ENCODE peak calls at places on chromosome 6, in eight cellular contexts. One of them, this sample, is unnamed.

GRCh38 chr6:352896-353470 is 38.6 kb upstream of the IRF4 start:
- DNase-seq in Karpas-422: no peak
- DNase-seq in H9: no peak
- DNase-seq in endothelial cell of umbilical vein: no peak
- DNase-seq in mammary epithelial cell: no peak
- DNase-seq in astrocyte: no peak
- DNase-seq in HepG2: no peak
- DNase-seq in fibroblast of lung: no peak
- DNase-seq in this sample: peak; percentile 34

GRCh38 chr6:49565855-49566254 is 15.4 kb downstream of the C6orf141 start:
- DNase-seq in H9: no peak
- DNase-seq in fibroblast of lung: peak; percentile 37
- DNase-seq in Karpas-422: no peak
- DNase-seq in HepG2: peak; percentile 46
- DNase-seq in mammary epithelial cell: no peak
- DNase-seq in endothelial cell of umbilical vein: peak; percentile 97
- DNase-seq in astrocyte: no peak
- DNase-seq in this sample: no peak

GRCh38 chr6:21859193-21859735 is 265.7 kb downstream of the SOX4 start:
- DNase-seq in Karpas-422: no peak
- DNase-seq in HepG2: no peak
- DNase-seq in H9: no peak
- DNase-seq in fibroblast of lung: no peak
- DNase-seq in endothelial cell of umbilical vein: no peak
- DNase-seq in mammary epithelial cell: no peak
- DNase-seq in astrocyte: no peak
- DNase-seq in this sample: no peak

GRCh38 chr6:19569563-19569962 is 267.6 kb upstream of the ID4 start:
- DNase-seq in fibroblast of lung: no peak
- DNase-seq in Karpas-422: no peak
- DNase-seq in H9: no peak
- DNase-seq in astrocyte: no peak
- DNase-seq in endothelial cell of umbilical vein: no peak
- DNase-seq in mammary epithelial cell: peak; percentile 49
- DNase-seq in HepG2: no peak
- DNase-seq in this sample: no peak

GRCh38 chr6:168121308-168121665 is 42.3 kb upstream of the FRMD1 start:
- DNase-seq in mammary epithelial cell: no peak
- DNase-seq in endothelial cell of umbilical vein: no peak
- DNase-seq in fibroblast of lung: no peak
- DNase-seq in HepG2: no peak
- DNase-seq in Karpas-422: no peak
- DNase-seq in H9: peak; percentile 16
- DNase-seq in astrocyte: no peak
- DNase-seq in this sample: no peak

GRCh38 chr6:95593025-95593424 is 15.7 kb downstream of the MANEA start:
- DNase-seq in endothelial cell of umbilical vein: no peak
- DNase-seq in H9: no peak
- DNase-seq in HepG2: peak; percentile 28
- DNase-seq in astrocyte: no peak
- DNase-seq in mammary epithelial cell: no peak
- DNase-seq in Karpas-422: no peak
- DNase-seq in fibroblast of lung: no peak
- DNase-seq in this sample: no peak

GRCh38 chr6:166640342-166641043 is 13.4 kb upstream of the RPS6KA2 start:
- DNase-seq in astrocyte: no peak
- DNase-seq in Karpas-422: no peak
- DNase-seq in fibroblast of lung: no peak
- DNase-seq in H9: peak; percentile 32
- DNase-seq in mammary epithelial cell: peak; percentile 44
- DNase-seq in HepG2: no peak
- DNase-seq in endothelial cell of umbilical vein: peak; percentile 76
- DNase-seq in this sample: no peak

GRCh38 chr6:16985484-16986284 is 116.2 kb upstream of the STMND1 start:
- DNase-seq in H9: no peak
- DNase-seq in endothelial cell of umbilical vein: no peak
- DNase-seq in astrocyte: peak; percentile 81
- DNase-seq in mammary epithelial cell: peak; percentile 74
- DNase-seq in HepG2: no peak
- DNase-seq in fibroblast of lung: peak; percentile 84
- DNase-seq in Karpas-422: no peak
- DNase-seq in this sample: no peak

GRCh38 chr6:11595903-11596302 is 58.4 kb downstream of the TMEM170B start:
- DNase-seq in endothelial cell of umbilical vein: peak; percentile 19
- DNase-seq in fibroblast of lung: peak; percentile 48
- DNase-seq in Karpas-422: peak; percentile 56
- DNase-seq in mammary epithelial cell: no peak
- DNase-seq in H9: no peak
- DNase-seq in HepG2: no peak
- DNase-seq in astrocyte: no peak
- DNase-seq in this sample: no peak

GRCh38 chr6:122770835-122771601 is 8.5 kb upstream of the FABP7 start:
- DNase-seq in astrocyte: no peak
- DNase-seq in mammary epithelial cell: no peak
- DNase-seq in H9: no peak
- DNase-seq in HepG2: peak; percentile 25
- DNase-seq in endothelial cell of umbilical vein: no peak
- DNase-seq in Karpas-422: no peak
- DNase-seq in fibroblast of lung: no peak
- DNase-seq in this sample: no peak

GRCh38 chr6:144277605-144278227 is 7.4 kb upstream of the UTRN start:
- DNase-seq in endothelial cell of umbilical vein: no peak
- DNase-seq in HepG2: no peak
- DNase-seq in fibroblast of lung: no peak
- DNase-seq in H9: no peak
- DNase-seq in mammary epithelial cell: no peak
- DNase-seq in astrocyte: no peak
- DNase-seq in Karpas-422: no peak
- DNase-seq in this sample: no peak

GRCh38 chr6:125114248-125114858 is 39.2 kb upstream of the TPD52L1 start:
- DNase-seq in fibroblast of lung: peak; percentile 42
- DNase-seq in H9: no peak
- DNase-seq in astrocyte: no peak
- DNase-seq in mammary epithelial cell: peak; percentile 35
- DNase-seq in HepG2: peak; percentile 43
- DNase-seq in Karpas-422: peak; percentile 78
- DNase-seq in endothelial cell of umbilical vein: peak; percentile 69
- DNase-seq in this sample: peak; percentile 50

GRCh38 chr6:157317129-157317814 is 6.0 kb downstream of the TMEM242 start:
- DNase-seq in endothelial cell of umbilical vein: peak; percentile 98
- DNase-seq in H9: no peak
- DNase-seq in mammary epithelial cell: peak; percentile 94
- DNase-seq in fibroblast of lung: peak; percentile 84
- DNase-seq in Karpas-422: no peak
- DNase-seq in HepG2: peak; percentile 48
- DNase-seq in astrocyte: peak; percentile 81
- DNase-seq in this sample: no peak

GRCh38 chr6:33771342-33772113 is 17.4 kb downstream of the LEMD2 start:
- DNase-seq in astrocyte: peak; percentile 89
- DNase-seq in Karpas-422: peak; percentile 86
- DNase-seq in mammary epithelial cell: peak; percentile 51
- DNase-seq in H9: peak; percentile 92
- DNase-seq in fibroblast of lung: peak; percentile 93
- DNase-seq in HepG2: no peak
- DNase-seq in endothelial cell of umbilical vein: peak; percentile 89
- DNase-seq in this sample: no peak

GRCh38 chr6:42692151-42692911 is 30.1 kb downstream of the PRPH2 start:
- DNase-seq in astrocyte: peak; percentile 84
- DNase-seq in H9: no peak
- DNase-seq in HepG2: no peak
- DNase-seq in mammary epithelial cell: peak; percentile 80
- DNase-seq in Karpas-422: no peak
- DNase-seq in endothelial cell of umbilical vein: peak; percentile 60
- DNase-seq in fibroblast of lung: peak; percentile 90
- DNase-seq in this sample: no peak

GRCh38 chr6:45742591-45742990 is 273.1 kb downstream of the CLIC5 start:
- DNase-seq in H9: no peak
- DNase-seq in Karpas-422: no peak
- DNase-seq in endothelial cell of umbilical vein: no peak
- DNase-seq in fibroblast of lung: no peak
- DNase-seq in mammary epithelial cell: no peak
- DNase-seq in HepG2: no peak
- DNase-seq in astrocyte: no peak
- DNase-seq in this sample: no peak

GRCh38 chr6:49072146-49072545 is 390.9 kb downstream of the MMUT start:
- DNase-seq in HepG2: no peak
- DNase-seq in endothelial cell of umbilical vein: no peak
- DNase-seq in H9: no peak
- DNase-seq in fibroblast of lung: no peak
- DNase-seq in mammary epithelial cell: peak; percentile 20
- DNase-seq in Karpas-422: no peak
- DNase-seq in astrocyte: no peak
- DNase-seq in this sample: no peak

GRCh38 chr6:7119272-7119801 is 11.6 kb downstream of the RREB1 start:
- DNase-seq in endothelial cell of umbilical vein: no peak
- DNase-seq in HepG2: no peak
- DNase-seq in mammary epithelial cell: no peak
- DNase-seq in H9: no peak
- DNase-seq in Karpas-422: no peak
- DNase-seq in fibroblast of lung: no peak
- DNase-seq in astrocyte: no peak
- DNase-seq in this sample: no peak

GRCh38 chr6:28139860-28140500 is 1.7 kb upstream of the ZKSCAN8 start:
- DNase-seq in HepG2: no peak
- DNase-seq in Karpas-422: no peak
- DNase-seq in mammary epithelial cell: no peak
- DNase-seq in fibroblast of lung: no peak
- DNase-seq in H9: no peak
- DNase-seq in endothelial cell of umbilical vein: no peak
- DNase-seq in astrocyte: no peak
- DNase-seq in this sample: no peak

DNA sequence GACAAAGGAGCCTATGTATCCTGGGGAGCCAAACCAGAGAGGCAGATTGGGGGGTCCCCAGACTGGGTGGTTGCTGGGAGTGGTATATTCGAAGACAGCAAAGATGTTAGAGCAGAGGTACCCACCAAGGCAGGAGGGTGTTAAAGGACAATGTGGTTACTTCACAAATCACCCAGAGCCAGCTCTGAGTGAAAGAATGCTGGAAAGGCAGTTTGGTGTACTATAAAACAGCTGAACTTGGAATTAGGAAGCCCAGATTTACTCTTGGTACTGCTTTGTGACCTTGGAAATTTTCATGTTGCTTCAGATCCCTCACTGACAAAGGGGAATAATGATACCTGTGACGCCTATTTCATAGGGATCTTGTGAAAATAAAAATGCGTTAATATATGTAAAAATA is 121.6 kb downstream of the CD164 start:
- DNase-seq in Karpas-422: no peak
- DNase-seq in endothelial cell of umbilical vein: no peak
- DNase-seq in H9: no peak
- DNase-seq in HepG2: no peak
- DNase-seq in fibroblast of lung: no peak
- DNase-seq in mammary epithelial cell: no peak
- DNase-seq in astrocyte: no peak
- DNase-seq in this sample: no peak
- H3K9ac ChIP-seq in Karpas-422: no peak overlapping the region
- H3K9ac ChIP-seq in endothelial cell of umbilical vein: no peak overlapping the region
- H3K9ac ChIP-seq in H9: no peak overlapping the region
- H3K9ac ChIP-seq in HepG2: no peak overlapping the region
- H3K9ac ChIP-seq in fibroblast of lung: no peak overlapping the region
- H3K9ac ChIP-seq in mammary epithelial cell: no peak overlapping the region
- H3K9ac ChIP-seq in astrocyte: no peak overlapping the region
- H3K9ac ChIP-seq in this sample: no peak overlapping the region

DNA sequence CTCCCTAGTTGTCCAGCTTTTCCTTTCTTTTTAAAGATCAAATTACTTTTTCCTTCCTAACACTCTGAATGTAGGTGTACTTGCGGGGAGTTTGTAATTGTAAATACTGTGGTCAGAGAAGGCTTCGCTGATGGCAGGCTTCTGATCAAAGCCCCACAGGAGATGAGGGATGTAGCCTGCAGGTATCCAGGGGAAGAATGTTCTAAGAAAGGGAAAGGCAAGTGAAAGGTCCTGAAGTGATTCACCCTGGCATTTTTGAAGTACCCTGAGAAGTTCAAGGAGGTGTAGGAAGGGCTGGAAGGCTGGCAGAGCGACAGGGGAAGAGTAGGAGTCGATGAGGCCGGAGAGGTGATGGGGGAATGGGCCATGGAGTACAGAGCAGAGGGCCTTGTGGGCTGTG is 38.2 kb upstream of the CCN6 start:
- DNase-seq in astrocyte: no peak
- DNase-seq in endothelial cell of umbilical vein: no peak
- DNase-seq in HepG2: no peak
- DNase-seq in mammary epithelial cell: peak; percentile 55
- DNase-seq in H9: no peak
- DNase-seq in fibroblast of lung: peak; percentile 30
- DNase-seq in Karpas-422: no peak
- DNase-seq in this sample: no peak
- H2AFZ ChIP-seq in astrocyte: no peak overlapping the region
- H2AFZ ChIP-seq in endothelial cell of umbilical vein: no peak overlapping the region
- H2AFZ ChIP-seq in HepG2: no peak overlapping the region
- H2AFZ ChIP-seq in mammary epithelial cell: peak overlapping the region; percentile 82
- H2AFZ ChIP-seq in H9: no peak overlapping the region
- H2AFZ ChIP-seq in fibroblast of lung: no peak overlapping the region
- H2AFZ ChIP-seq in Karpas-422: no peak overlapping the region
- H2AFZ ChIP-seq in this sample: no peak overlapping the region

DNA sequence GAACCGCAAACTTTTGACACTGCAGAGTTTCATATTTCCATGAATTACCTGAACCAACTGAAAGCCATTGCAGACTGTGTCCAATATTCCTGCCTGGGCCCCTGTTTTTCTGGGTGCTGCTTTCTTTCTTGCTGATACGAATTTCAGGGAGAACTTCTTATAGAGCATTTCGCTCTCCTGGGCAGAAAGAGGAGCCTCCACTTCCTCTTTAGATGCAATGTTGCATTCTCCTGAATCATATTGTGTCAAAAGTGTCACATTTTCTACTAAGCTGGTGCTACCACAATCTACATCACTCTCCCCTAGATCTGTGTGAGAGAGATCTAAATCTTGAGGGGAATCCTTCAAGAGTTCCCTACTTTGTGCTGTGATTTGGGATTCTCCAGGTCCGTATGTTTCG is 102.5 kb downstream of the DST start:
- DNase-seq in fibroblast of lung: no peak
- DNase-seq in Karpas-422: peak; percentile 87
- DNase-seq in astrocyte: no peak
- DNase-seq in H9: no peak
- DNase-seq in endothelial cell of umbilical vein: no peak
- DNase-seq in mammary epithelial cell: no peak
- DNase-seq in HepG2: no peak
- DNase-seq in this sample: no peak
- H3K4me1 ChIP-seq in fibroblast of lung: peaks cover 3% of the 10 kb centered on the region
- H3K4me1 ChIP-seq in Karpas-422: peaks cover 78% of the 10 kb centered on the region
- H3K4me1 ChIP-seq in astrocyte: peaks cover 45% of the 10 kb centered on the region
- H3K4me1 ChIP-seq in H9: peaks cover 4% of the 10 kb centered on the region
- H3K4me1 ChIP-seq in endothelial cell of umbilical vein: peaks cover 44% of the 10 kb centered on the region
- H3K4me1 ChIP-seq in mammary epithelial cell: peaks cover 18% of the 10 kb centered on the region
- H3K4me1 ChIP-seq in HepG2: peaks cover 63% of the 10 kb centered on the region
- H3K4me1 ChIP-seq in this sample: no peaks in the 10 kb centered on the region

DNA sequence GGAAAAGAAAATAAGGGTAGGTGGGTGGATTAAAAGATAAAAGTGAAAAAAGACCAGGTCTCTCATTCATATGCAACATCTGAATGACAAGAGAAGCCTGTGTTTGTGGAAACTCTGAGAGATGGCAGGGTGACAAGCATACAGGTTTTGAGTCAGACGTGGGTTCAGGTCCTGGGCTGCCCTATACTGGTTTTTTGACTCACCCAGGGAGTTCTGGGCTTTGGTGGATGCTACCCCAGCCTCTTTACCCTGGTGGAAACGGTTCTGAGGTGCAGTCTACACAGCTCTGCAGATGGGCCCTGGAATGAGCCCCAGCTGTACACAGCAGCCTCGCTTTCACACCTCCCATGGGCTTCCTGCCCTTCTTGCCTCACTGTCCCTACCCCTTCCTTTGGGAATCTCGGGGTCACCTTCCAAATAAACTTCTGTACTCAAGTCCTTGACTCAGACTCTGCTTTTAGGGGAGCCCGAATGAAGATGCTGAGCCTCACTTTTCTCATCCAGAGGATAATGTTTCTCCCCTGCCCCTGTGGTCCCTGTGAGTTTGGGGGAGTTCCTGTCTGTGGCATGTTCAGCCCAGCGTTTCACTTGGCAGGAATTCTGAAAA is 77.7 kb upstream of the CLDN20 start:
- DNase-seq in mammary epithelial cell: peak; percentile 60
- DNase-seq in Karpas-422: no peak
- DNase-seq in fibroblast of lung: peak; percentile 30
- DNase-seq in astrocyte: peak; percentile 11
- DNase-seq in HepG2: no peak
- DNase-seq in endothelial cell of umbilical vein: peak; percentile 31
- DNase-seq in H9: peak; percentile 41
- DNase-seq in this sample: no peak
- H3K9ac ChIP-seq in mammary epithelial cell: no peak overlapping the region
- H3K9ac ChIP-seq in Karpas-422: no peak overlapping the region
- H3K9ac ChIP-seq in fibroblast of lung: no peak overlapping the region
- H3K9ac ChIP-seq in astrocyte: peak overlapping the region; percentile 44
- H3K9ac ChIP-seq in HepG2: no peak overlapping the region
- H3K9ac ChIP-seq in endothelial cell of umbilical vein: no peak overlapping the region
- H3K9ac ChIP-seq in H9: no peak overlapping the region
- H3K9ac ChIP-seq in this sample: no peak overlapping the region